ENCODE peak calls at places on chromosome 10, in seven cellular contexts. B, T, D, J, Z, Y and H are unnamed samples.

GRCh38 chr10:10826125-10826524 is 191.5 kb upstream of the CELF2 start:
- DNase-seq in T (no peak), Y (no peak), J (peak), Z (no peak), D (peak), B (peak), H (no peak)

GRCh38 chr10:31299119-31299518 is 19.9 kb upstream of the ZEB1 start:
- DNase-seq in Y (no peak), Z (no peak), T (no peak), D (no peak), B (no peak), J (no peak), H (no peak)

GRCh38 chr10:124641282-124642075 is 102.7 kb downstream of the FAM53B start:
- DNase-seq in Y (no peak), Z (no peak), D (peak), J (peak), B (peak), T (peak), H (peak)

GRCh38 chr10:59047180-59047579 is 129.3 kb upstream of the PHYHIPL start:
- DNase-seq in Y (no peak), Z (no peak), B (no peak), T (no peak), J (no peak), D (no peak), H (no peak)

GRCh38 chr10:43274011-43274410 is 7.1 kb upstream of the RASGEF1A start:
- DNase-seq in J (no peak), Y (peak), B (no peak), T (no peak), D (no peak), Z (no peak), H (no peak)

GRCh38 chr10:13306103-13306502 is 6.2 kb upstream of the PHYH start:
- DNase-seq in T (no peak), D (no peak), Z (no peak), B (no peak), Y (no peak), J (no peak), H (no peak)

GRCh38 chr10:106132956-106133355 is 1031.5 kb downstream of the SORCS1 start:
- DNase-seq in B (no peak), T (no peak), Y (no peak), Z (no peak), J (no peak), D (no peak), H (no peak)

GRCh38 chr10:93440591-93441012 is 41.5 kb downstream of the MYOF start:
- DNase-seq in Z (no peak), Y (no peak), B (no peak), T (no peak), D (peak), J (peak), H (no peak)

GRCh38 chr10:86968271-86968993 is at the start of gene ADIRF:
- DNase-seq in B (no peak), Z (no peak), T (peak), D (peak), Y (no peak), J (peak), H (no peak)

GRCh38 chr10:114060456-114060855 is 16.8 kb downstream of the ADRB1 start:
- DNase-seq in J (no peak), T (no peak), Y (no peak), B (no peak), D (no peak), Z (no peak), H (no peak)

GRCh38 chr10:67033878-67034277 is 108.0 kb downstream of the LRRTM3 start:
- DNase-seq in Y (peak), T (no peak), J (no peak), Z (no peak), D (no peak), B (no peak), H (no peak)

GRCh38 chr10:114532226-114532625 is 125.8 kb downstream of the ABLIM1 start:
- DNase-seq in T (no peak), D (no peak), B (no peak), Z (no peak), Y (no peak), J (no peak), H (no peak)

GRCh38 chr10:123100030-123100762 is 35.6 kb upstream of the HMX3 start:
- DNase-seq in Y (no peak), J (peak), D (no peak), T (no peak), B (peak), Z (no peak), H (no peak)

GRCh38 chr10:77498210-77498609 is 139.4 kb downstream of the KCNMA1 start:
- DNase-seq in J (no peak), Z (no peak), B (no peak), T (no peak), Y (no peak), D (no peak), H (no peak)

GRCh38 chr10:122121059-122121458 is 132.1 kb downstream of the TACC2 start:
- DNase-seq in J (no peak), Z (no peak), B (no peak), D (no peak), Y (no peak), T (no peak), H (no peak)

GRCh38 chr10:35470967-35471366 is 134.2 kb upstream of the GJD4 start:
- DNase-seq in Y (no peak), D (no peak), B (no peak), T (no peak), Z (no peak), J (no peak), H (no peak)

GRCh38 chr10:49377256-49377655 is 18.6 kb downstream of the DRGX start:
- DNase-seq in Z (no peak), T (no peak), D (no peak), J (no peak), B (no peak), Y (no peak), H (no peak)

GRCh38 chr10:133324198-133324792 is 12.4 kb downstream of the CALY start:
- DNase-seq in T (peak), Z (peak), Y (peak), B (peak), J (peak), D (peak), H (no peak)

GRCh38 chr10:119208553-119208940 is 1.2 kb downstream of the GRK5 start:
- DNase-seq in Z (no peak), D (peak), J (peak), Y (no peak), T (no peak), B (no peak), H (no peak)

GRCh38 chr10:101694674-101695403 is at the start of gene FBXW4:
- DNase-seq in T (peak), J (peak), Y (peak), B (peak), Z (peak), D (peak), H (peak)